ENCODE peak calls at places on chromosomes 7 and 10, in five cellular contexts. A is fibroblast of lung, Y is hepatocyte, R is OCI-LY7, T is H1. F is an unnamed sample.

GRCh38 chr7:55827577-55827976 is 35.0 kb downstream of the SEPTIN14 start:
- DNase-seq in A (no peak), Y (no peak), R (peak; percentile 5), T (no peak), F (no peak)

GRCh38 chr7:127730658-127731276 is 78.8 kb downstream of the SND1 start:
- DNase-seq in A (no peak), Y (no peak), R (no peak), T (no peak), F (no peak)

GRCh38 chr7:158702944-158703343 is 1.7 kb downstream of the NCAPG2 start:
- DNase-seq in A (no peak), Y (no peak), R (no peak), T (no peak), F (no peak)

GRCh38 chr10:52908483-52908882 is 135.9 kb upstream of the MBL2 start:
- DNase-seq in A (no peak), Y (no peak), R (no peak), T (no peak), F (no peak)

GRCh38 chr7:150355666-150356059 is 13.0 kb upstream of the REPIN1 start:
- DNase-seq in A (no peak), Y (no peak), R (no peak), T (no peak), F (no peak)

GRCh38 chr10:121288011-121288410 is 310.2 kb downstream of the FGFR2 start:
- DNase-seq in A (no peak), Y (no peak), R (no peak), T (no peak), F (no peak)

GRCh38 chr7:103821105-103821504 is 168.4 kb downstream of the RELN start:
- DNase-seq in A (no peak), Y (no peak), R (no peak), T (no peak), F (no peak)

GRCh38 chr7:129351320-129351719 is 82.9 kb upstream of the STRIP2 start:
- DNase-seq in A (peak; percentile 48), Y (no peak), R (no peak), T (no peak), F (no peak)

GRCh38 chr7:47553309-47553708 is 28.6 kb downstream of the TNS3 start:
- DNase-seq in A (peak; percentile 45), Y (no peak), R (no peak), T (no peak), F (no peak)

GRCh38 chr10:126227762-126228134 is 160.5 kb downstream of the ADAM12 start:
- DNase-seq in A (peak; percentile 45), Y (no peak), R (no peak), T (no peak), F (no peak)

GRCh38 chr7:28407643-28408042 is 4.7 kb upstream of the CREB5 start:
- DNase-seq in A (peak; percentile 49), Y (peak; percentile 42), R (no peak), T (no peak), F (no peak)

GRCh38 chr10:132945894-132946255 is 3.5 kb upstream of the CFAP46 start:
- DNase-seq in A (no peak), Y (no peak), R (no peak), T (no peak), F (no peak)

GRCh38 chr7:496528-497295 is 22.9 kb downstream of the PDGFA start:
- DNase-seq in A (no peak), Y (no peak), R (no peak), T (no peak), F (no peak)

GRCh38 chr7:1938788-1939433 is 268.8 kb downstream of the ELFN1 start:
- DNase-seq in A (peak; percentile 7), Y (no peak), R (no peak), T (no peak), F (no peak)

GRCh38 chr10:96588060-96588554 is 1.3 kb upstream of the TM9SF3 start:
- DNase-seq in A (no peak), Y (no peak), R (peak; percentile 34), T (no peak), F (no peak)

GRCh38 chr7:101580596-101580995 is 48.5 kb downstream of the MYL10 start:
- DNase-seq in A (no peak), Y (no peak), R (no peak), T (no peak), F (no peak)

GRCh38 chr7:106344861-106345260 is 60.1 kb upstream of the NAMPT start:
- DNase-seq in A (peak; percentile 53), Y (no peak), R (no peak), T (no peak), F (no peak)

GRCh38 chr7:17062433-17063383 is 180.9 kb upstream of the AGR3 start:
- DNase-seq in A (no peak), Y (no peak), R (no peak), T (no peak), F (no peak)

DNA sequence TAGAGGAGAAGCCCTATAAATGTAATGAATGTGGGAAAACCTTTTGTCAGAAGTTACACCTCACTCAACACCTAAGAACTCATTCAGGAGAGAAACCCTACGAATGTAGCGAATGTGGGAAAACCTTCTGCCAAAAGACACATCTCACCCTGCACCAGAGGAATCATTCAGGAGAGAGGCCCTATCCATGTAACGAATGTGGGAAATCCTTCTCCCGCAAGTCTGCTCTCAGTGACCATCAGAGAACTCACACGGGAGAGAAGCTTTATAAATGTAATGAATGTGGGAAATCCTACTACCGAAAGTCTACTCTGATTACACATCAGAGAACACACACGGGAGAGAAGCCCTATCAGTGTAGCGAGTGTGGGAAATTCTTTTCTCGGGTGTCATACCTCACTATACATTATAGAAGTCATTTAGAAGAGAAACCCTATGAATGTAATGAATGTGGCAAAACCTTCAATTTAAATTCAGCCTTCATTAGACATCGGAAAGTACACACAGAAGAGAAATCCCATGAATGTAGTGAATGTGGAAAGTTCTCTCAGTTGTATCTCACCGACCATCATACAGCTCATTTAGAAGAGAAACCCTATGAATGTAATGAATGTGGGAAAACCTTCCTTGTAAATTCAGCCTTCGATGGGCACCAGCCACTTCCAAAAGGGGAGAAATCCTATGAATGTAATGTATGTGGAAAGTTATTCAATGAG is 18.9 kb downstream of the RBAK start:
- DNase-seq in A (peak; percentile 34), Y (no peak), R (no peak), T (no peak), F (no peak)
- H3K9me3 ChIP-seq in A (peaks cover 15% of the 10 kb centered on the region), Y (peaks cover 84% of the 10 kb centered on the region), R (peaks cover 52% of the 10 kb centered on the region), T (peaks cover 84% of the 10 kb centered on the region), F (peaks cover 91% of the 10 kb centered on the region)

GRCh38 chr10:3452234-3452633 is 279.7 kb upstream of the PITRM1 start:
- DNase-seq in A (peak; percentile 98), Y (peak; percentile 49), R (no peak), T (no peak), F (peak; percentile 34)
- H3K4me2 ChIP-seq in A (peak overlapping the region; percentile 76), Y (peak overlapping the region; percentile 54), R (no peak overlapping the region), T (peak overlapping the region; percentile 21), F (no peak overlapping the region)

GRCh38 chr7:39587393-39587792 is 21.2 kb downstream of the YAE1 start:
- DNase-seq in A (peak; percentile 43), Y (no peak), R (no peak), T (no peak), F (no peak)

GRCh38 chr7:39588401-39588800 is 22.2 kb downstream of the YAE1 start:
- DNase-seq in A (no peak), Y (no peak), R (no peak), T (no peak), F (no peak)

GRCh38 chr7:39595102-39595620 is 28.2 kb upstream of the RALA start:
- DNase-seq in A (peak; percentile 37), Y (peak; percentile 33), R (no peak), T (no peak), F (no peak)

GRCh38 chr7:39589323-39590111 is 23.3 kb downstream of the YAE1 start:
- DNase-seq in A (peak; percentile 97), Y (peak; percentile 23), R (no peak), T (peak; percentile 60), F (peak; percentile 44)

GRCh38 chr7:39592586-39592985 is 26.4 kb downstream of the YAE1 start:
- DNase-seq in A (peak; percentile 87), Y (no peak), R (no peak), T (no peak), F (no peak)
- H3K4me3 ChIP-seq in A (no peak overlapping the region), Y (no peak overlapping the region), R (no peak overlapping the region), T (no peak overlapping the region), F (no peak overlapping the region)

GRCh38 chr10:43628956-43629355 is 19.7 kb downstream of the ZNF32 start:
- DNase-seq in A (no peak), Y (no peak), R (no peak), T (no peak), F (no peak)

GRCh38 chr10:43622022-43622421 is 15.8 kb downstream of the ZNF485 start:
- DNase-seq in A (no peak), Y (no peak), R (no peak), T (no peak), F (no peak)

GRCh38 chr10:43619368-43619767 is 13.1 kb downstream of the ZNF485 start:
- DNase-seq in A (no peak), Y (no peak), R (no peak), T (no peak), F (no peak)

GRCh38 chr10:43627942-43628341 is 20.7 kb downstream of the ZNF32 start:
- DNase-seq in A (no peak), Y (no peak), R (no peak), T (no peak), F (no peak)

GRCh38 chr10:43623351-43623750 is 17.1 kb downstream of the ZNF485 start:
- DNase-seq in A (peak; percentile 15), Y (no peak), R (peak; percentile 15), T (no peak), F (no peak)
- H3K9me3 ChIP-seq in A (no peaks in the 10 kb centered on the region), Y (no peaks in the 10 kb centered on the region), R (peaks cover 10% of the 10 kb centered on the region), T (peaks cover 4% of the 10 kb centered on the region), F (peaks cover 12% of the 10 kb centered on the region)

DNA sequence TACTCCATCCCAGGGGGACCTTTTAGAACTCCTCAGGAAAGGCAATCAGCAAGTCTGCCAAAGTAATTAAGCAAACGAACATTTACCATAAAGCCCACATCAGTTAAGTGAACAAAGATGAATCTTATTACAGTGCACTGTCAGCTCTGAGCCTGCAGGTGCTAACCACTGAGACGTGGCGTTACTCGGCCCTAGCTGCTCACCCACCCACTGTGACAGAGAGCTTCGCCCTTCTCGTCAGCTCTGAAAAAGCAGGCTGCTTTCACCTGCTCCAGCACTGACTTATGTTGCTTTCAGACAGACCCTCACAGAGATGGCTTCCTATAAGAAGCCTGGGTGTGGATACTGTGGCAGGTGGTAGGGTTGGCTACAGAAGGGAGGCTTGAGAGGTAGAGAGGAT is 57.7 kb upstream of the KCNIP2 start:
- DNase-seq in A (no peak), Y (no peak), R (peak; percentile 60), T (no peak), F (peak; percentile 55)
- H3K4me2 ChIP-seq in A (no peak overlapping the region), Y (no peak overlapping the region), R (no peak overlapping the region), T (no peak overlapping the region), F (peak overlapping the region; percentile 74)

GRCh38 chr10:69409176-69409495 is 7.6 kb downstream of the TACR2 start:
- DNase-seq in A (no peak), Y (no peak), R (no peak), T (no peak), F (no peak)
- H3K4me3 ChIP-seq in A (peak overlapping the region; percentile 52), Y (peak overlapping the region; percentile 14), R (no peak overlapping the region), T (no peak overlapping the region), F (peak overlapping the region; percentile 18)

DNA sequence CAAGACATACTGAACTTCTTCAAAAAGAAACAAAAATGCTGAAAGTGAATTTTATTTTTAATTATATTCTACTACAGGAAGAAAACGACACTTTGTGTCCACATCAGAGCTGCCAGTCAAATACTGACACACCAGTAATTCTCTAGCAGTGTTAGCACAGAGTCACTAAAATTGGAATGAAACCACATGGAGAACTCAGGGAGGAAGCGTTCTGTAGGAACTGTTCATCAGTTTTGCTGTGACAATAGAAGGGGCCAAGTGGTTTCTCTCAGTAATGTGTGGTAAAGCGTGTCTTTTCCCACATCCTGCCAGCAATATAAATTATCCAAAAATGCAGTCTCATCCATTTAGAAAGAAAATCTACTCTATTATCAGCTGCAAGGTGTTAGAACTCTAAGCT is 683.3 kb downstream of the GRM8 start:
- DNase-seq in A (peak; percentile 16), Y (no peak), R (no peak), T (no peak), F (no peak)
- H3K9me3 ChIP-seq in A (no peaks in the 10 kb centered on the region), Y (no peaks in the 10 kb centered on the region), R (no peaks in the 10 kb centered on the region), T (no peaks in the 10 kb centered on the region), F (no peaks in the 10 kb centered on the region)

GRCh38 chr7:146146866-146147265 is 30.3 kb downstream of the CNTNAP2 start:
- DNase-seq in A (peak; percentile 72), Y (no peak), R (no peak), T (no peak), F (no peak)
- H3K4me2 ChIP-seq in A (no peak overlapping the region), Y (peak overlapping the region; percentile 55), R (no peak overlapping the region), T (no peak overlapping the region), F (peak overlapping the region; percentile 15)